ENCODE peak calls at places on chromosomes 6 and 20, in five cellular contexts. N is cardiac muscle cell, A is thoracic aorta, C is ovary, L is testis. Z is an unnamed sample.

GRCh38 chr6:74927299-74927698 is 278.6 kb downstream of the COL12A1 start:
- DNase-seq in L (no peak), A (no peak), N (no peak), C (no peak), Z (no peak)

GRCh38 chr6:11769816-11770545 is 8.6 kb downstream of the ADTRP start:
- DNase-seq in L (no peak), N (no peak), C (no peak), A (no peak), Z (no peak)

GRCh38 chr20:10414982-10415650 is 18.9 kb downstream of the MKKS start:
- DNase-seq in C (no peak), A (no peak), L (no peak), N (no peak), Z (no peak)

GRCh38 chr20:12925214-12925755 is 83.5 kb upstream of the SPTLC3 start:
- DNase-seq in C (peak), L (peak), A (no peak), N (peak), Z (no peak)

GRCh38 chr6:19382676-19383075 is 454.5 kb upstream of the ID4 start:
- DNase-seq in N (no peak), C (no peak), A (no peak), L (no peak), Z (no peak)

GRCh38 chr6:158158123-158158522 is 9.9 kb downstream of the SERAC1 start:
- DNase-seq in A (no peak), C (no peak), L (no peak), N (no peak), Z (no peak)

GRCh38 chr6:97288188-97288587 is 5.2 kb upstream of the MMS22L start:
- DNase-seq in N (no peak), L (no peak), A (no peak), C (no peak), Z (no peak)

GRCh38 chr6:72850040-72850439 is 228.2 kb downstream of the KCNQ5 start:
- DNase-seq in C (no peak), A (no peak), N (no peak), L (no peak), Z (no peak)

GRCh38 chr20:38377039-38377715 is 30.9 kb downstream of the LBP start:
- DNase-seq in L (no peak), A (no peak), C (no peak), N (no peak), Z (no peak)

GRCh38 chr6:3997144-3997770 is 81.7 kb downstream of the FAM217A start:
- DNase-seq in N (no peak), A (no peak), L (no peak), C (no peak), Z (no peak)

GRCh38 chr20:32470025-32470861 is 112.1 kb downstream of the ASXL1 start:
- DNase-seq in L (no peak), C (no peak), N (peak), A (no peak), Z (no peak)

GRCh38 chr6:167827062-167827587 is 414 bp downstream of the AFDN start:
- DNase-seq in A (no peak), L (no peak), N (peak), C (peak), Z (no peak)

GRCh38 chr6:113994934-113995342 is 24.0 kb upstream of the HDAC2 start:
- DNase-seq in C (no peak), N (peak), L (peak), A (no peak), Z (peak)

GRCh38 chr6:7047966-7048365 is 59.8 kb upstream of the RREB1 start:
- DNase-seq in L (no peak), A (no peak), N (no peak), C (no peak), Z (no peak)

GRCh38 chr6:27669798-27670301 is 196.9 kb upstream of the ZNF184 start:
- DNase-seq in C (no peak), L (no peak), N (no peak), A (no peak), Z (no peak)

GRCh38 chr6:82385961-82386360 is 22.3 kb downstream of the TPBG start:
- DNase-seq in N (no peak), L (no peak), A (no peak), C (no peak), Z (no peak)

GRCh38 chr6:140660295-140660694 is 1285.8 kb upstream of the CITED2 start:
- DNase-seq in N (no peak), A (no peak), L (no peak), C (no peak), Z (no peak)

GRCh38 chr20:32972181-32973076 is 31.8 kb downstream of the SUN5 start:
- DNase-seq in N (no peak), C (no peak), L (no peak), A (no peak), Z (peak)

GRCh38 chr6:75488026-75488425 is 5.6 kb downstream of the FILIP1 start:
- DNase-seq in C (no peak), N (no peak), L (no peak), A (no peak), Z (no peak)

GRCh38 chr20:2795451-2795850 is 5.0 kb downstream of the CPXM1 start:
- DNase-seq in C (no peak), A (no peak), L (no peak), N (no peak), Z (no peak)

GRCh38 chr20:31606678-31606927 is 1.5 kb downstream of the ID1 start:
- DNase-seq in A (no peak), C (no peak), L (no peak), N (no peak), Z (no peak)

GRCh38 chr6:48560408-48560807 is 449.4 kb upstream of the PTCHD4 start:
- DNase-seq in A (no peak), L (no peak), N (no peak), C (no peak), Z (no peak)

GRCh38 chr20:1357921-1358671 is 29.2 kb upstream of the SDCBP2 start:
- DNase-seq in L (no peak), N (no peak), C (no peak), A (no peak), Z (no peak)

GRCh38 chr20:43530321-43531090 is 23.0 kb downstream of the L3MBTL1 start:
- DNase-seq in N (no peak), C (no peak), A (no peak), L (no peak), Z (peak)

GRCh38 chr20:2236266-2236665 is 59.5 kb upstream of the TGM3 start:
- DNase-seq in A (no peak), N (peak), L (no peak), C (no peak), Z (no peak)

GRCh38 chr20:59317332-59317731 is 16.9 kb downstream of the EDN3 start:
- DNase-seq in C (no peak), L (no peak), A (no peak), N (no peak), Z (no peak)

GRCh38 chr6:45454008-45454911 is 76.5 kb upstream of the SUPT3H start:
- DNase-seq in C (no peak), L (no peak), N (no peak), A (no peak), Z (no peak)

GRCh38 chr6:15399651-15400470 is 154.0 kb downstream of the JARID2 start:
- DNase-seq in N (peak), L (peak), C (peak), A (peak), Z (no peak)

GRCh38 chr20:14589383-14589782 is 252.0 kb upstream of the FLRT3 start:
- DNase-seq in N (no peak), C (no peak), L (no peak), A (no peak), Z (no peak)

GRCh38 chr6:95489185-95489863 is 88.0 kb upstream of the MANEA start:
- DNase-seq in L (no peak), A (no peak), C (no peak), N (no peak), Z (no peak)

GRCh38 chr20:31918471-31919105 is 33.3 kb downstream of the PDRG1 start:
- DNase-seq in C (no peak), A (no peak), L (no peak), N (no peak), Z (peak)

GRCh38 chr6:71589254-71589653 is 297.1 kb upstream of the RIMS1 start:
- DNase-seq in L (no peak), N (no peak), C (no peak), A (no peak), Z (no peak)

GRCh38 chr6:35973670-35974222 is 50.7 kb downstream of the SLC26A8 start:
- DNase-seq in A (no peak), L (no peak), C (no peak), N (no peak), Z (no peak)

GRCh38 chr6:46058951-46059350 is 43.3 kb upstream of the CLIC5 start:
- DNase-seq in A (no peak), N (no peak), C (no peak), L (no peak), Z (no peak)

GRCh38 chr20:22866757-22867425 is 168.2 kb upstream of the SSTR4 start:
- DNase-seq in L (no peak), C (no peak), N (no peak), A (no peak), Z (no peak)

GRCh38 chr6:122098091-122098769 is 301.2 kb upstream of the HSF2 start:
- DNase-seq in C (no peak), N (no peak), L (no peak), A (no peak), Z (no peak)

GRCh38 chr6:37688088-37688850 is 9.4 kb downstream of the MDGA1 start:
- DNase-seq in L (no peak), N (no peak), A (no peak), C (no peak), Z (no peak)

DNA sequence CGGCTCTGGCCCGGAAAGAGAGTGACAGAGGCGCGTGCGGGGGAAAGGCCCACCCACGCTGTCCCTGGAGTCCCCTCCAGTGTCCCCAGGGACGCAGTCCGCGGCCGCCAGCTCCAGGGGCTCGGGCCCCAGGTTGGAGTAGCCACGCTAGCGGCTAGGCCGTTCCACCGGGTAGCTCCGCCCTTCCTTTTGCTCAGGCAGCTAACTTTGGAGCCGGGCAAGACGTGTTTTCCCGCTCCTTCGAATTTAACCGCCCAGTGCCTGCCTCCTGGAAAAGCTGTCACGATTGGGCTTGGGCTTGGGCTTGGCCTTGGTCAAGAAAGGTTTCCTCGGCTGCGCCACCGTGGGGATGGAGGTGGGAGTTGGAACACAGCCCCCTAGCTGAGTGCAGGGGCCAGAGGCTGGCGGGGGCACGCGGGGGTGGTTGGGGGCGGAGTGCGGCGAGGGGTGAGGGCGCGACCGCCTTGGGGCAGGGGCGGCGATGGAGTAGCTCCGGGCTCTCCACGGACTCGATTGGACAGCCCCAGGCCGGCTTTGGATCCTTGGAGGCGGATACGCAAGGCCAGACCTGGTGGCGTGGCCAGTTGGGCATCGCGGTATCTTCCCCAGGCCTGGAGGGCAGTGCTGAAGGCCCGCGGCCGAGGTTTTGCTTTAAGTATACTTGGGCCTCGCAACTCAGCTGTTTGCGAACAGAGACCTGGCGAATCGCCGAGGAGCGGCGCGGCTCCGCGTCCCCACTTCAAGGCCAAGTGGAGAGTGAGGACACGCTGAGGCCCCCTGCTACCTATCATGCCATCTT is 4.5 kb downstream of the LINC00237 start:
- DNase-seq in N (no peak), L (peak), A (no peak), C (peak), Z (no peak)
- TF ChIP-seq CTCF in N (no peak), L (no peak), A (no peak), C (no peak), Z (no peak)

GRCh38 chr6:30883476-30883742 is 910 bp upstream of the DDR1 start:
- DNase-seq in L (no peak), A (no peak), C (no peak), N (no peak), Z (no peak)

GRCh38 chr6:30885999-30886896 is 1.9 kb downstream of the DDR1 start:
- DNase-seq in L (peak), C (peak), N (peak), A (no peak), Z (peak)

GRCh38 chr6:30883743-30884520 is at the start of gene DDR1:
- DNase-seq in N (peak), L (peak), A (no peak), C (peak), Z (peak)

GRCh38 chr6:30885481-30885998 is 1.2 kb downstream of the DDR1 start:
- DNase-seq in N (peak), C (no peak), L (no peak), A (no peak), Z (no peak)

DNA sequence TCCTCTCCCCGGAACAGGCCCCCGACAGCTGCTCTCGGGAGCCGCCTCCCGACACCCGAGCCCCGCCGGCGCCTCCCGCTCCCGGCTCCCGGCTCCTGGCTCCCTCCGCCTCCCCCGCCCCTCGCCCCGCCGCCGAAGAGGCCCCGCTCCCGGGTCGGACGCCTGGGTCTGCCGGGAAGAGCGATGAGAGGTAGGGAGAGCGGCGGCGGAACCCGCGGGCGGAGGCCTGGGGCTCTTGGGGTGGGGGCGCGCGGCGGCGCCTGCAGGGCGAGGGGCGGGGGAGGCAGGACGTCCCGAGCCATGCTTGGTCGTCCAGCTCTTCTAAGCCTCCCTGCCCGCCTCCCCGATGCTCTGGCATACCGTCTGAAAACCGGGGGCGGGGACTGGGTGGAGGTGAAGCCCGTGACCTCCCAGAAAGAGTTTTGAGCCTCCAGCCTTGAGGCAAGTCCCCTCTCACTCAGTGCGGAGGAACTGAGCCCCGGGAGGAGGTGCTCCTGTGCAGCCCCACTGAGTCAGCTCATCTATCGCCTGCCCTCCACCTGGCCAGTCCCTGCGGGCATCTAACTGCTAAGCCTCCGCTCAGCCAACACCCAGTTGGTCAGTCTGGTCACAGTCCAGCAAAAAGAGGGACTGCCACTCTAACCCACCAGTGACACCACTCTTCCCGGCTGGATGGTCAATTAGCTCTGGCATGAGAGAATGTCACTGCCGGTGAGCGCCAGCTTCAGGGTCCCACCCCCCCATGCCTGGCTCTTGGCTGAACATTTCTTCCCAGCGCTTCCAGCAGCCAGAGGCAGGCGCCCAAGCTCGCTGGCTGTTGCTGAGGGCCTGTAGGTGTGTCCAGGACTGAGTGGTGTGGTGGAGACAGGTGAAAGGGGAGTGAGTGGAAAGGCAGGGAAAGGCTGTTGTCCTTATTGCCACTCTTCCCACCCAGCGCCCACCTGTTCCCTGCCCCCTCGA is 482 bp downstream of the DDR1 start:
- DNase-seq in L (peak), N (peak), A (no peak), C (peak), Z (no peak)
- H3K27ac ChIP-seq in L (peak), N (peak), A (peak), C (peak), Z (peak)

DNA sequence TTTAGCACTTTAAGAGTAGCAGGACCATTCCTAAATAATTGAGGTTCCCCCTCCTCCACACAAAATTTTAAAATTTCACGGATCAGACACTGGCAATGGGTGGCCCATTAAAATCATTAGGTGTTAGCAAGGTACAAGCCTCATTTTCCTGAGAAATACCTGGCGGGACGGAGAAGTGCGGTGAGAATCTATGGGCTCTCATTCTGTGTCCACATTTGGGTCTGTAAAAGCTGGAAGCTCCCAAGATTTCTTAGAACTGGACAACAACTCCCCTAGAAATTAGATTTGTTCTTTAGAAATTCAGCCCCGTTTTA is 5.9 kb downstream of the SIM1 start:
- DNase-seq in L (no peak), A (no peak), C (no peak), N (no peak), Z (no peak)
- H3K4me3 ChIP-seq in L (no peak), A (no peak), C (no peak), N (no peak), Z (no peak)

GRCh38 chr6:20948531-20948930 is 414.3 kb downstream of the CDKAL1 start:
- DNase-seq in L (no peak), A (no peak), N (no peak), C (no peak), Z (no peak)

GRCh38 chr6:20954325-20954724 is 420.1 kb downstream of the CDKAL1 start:
- DNase-seq in A (no peak), L (no peak), C (no peak), N (no peak), Z (no peak)

GRCh38 chr6:20952605-20953004 is 418.3 kb downstream of the CDKAL1 start:
- DNase-seq in A (no peak), C (no peak), L (no peak), N (no peak), Z (no peak)

GRCh38 chr6:20955751-20956150 is 421.5 kb downstream of the CDKAL1 start:
- DNase-seq in N (no peak), C (no peak), L (no peak), A (no peak), Z (no peak)

DNA sequence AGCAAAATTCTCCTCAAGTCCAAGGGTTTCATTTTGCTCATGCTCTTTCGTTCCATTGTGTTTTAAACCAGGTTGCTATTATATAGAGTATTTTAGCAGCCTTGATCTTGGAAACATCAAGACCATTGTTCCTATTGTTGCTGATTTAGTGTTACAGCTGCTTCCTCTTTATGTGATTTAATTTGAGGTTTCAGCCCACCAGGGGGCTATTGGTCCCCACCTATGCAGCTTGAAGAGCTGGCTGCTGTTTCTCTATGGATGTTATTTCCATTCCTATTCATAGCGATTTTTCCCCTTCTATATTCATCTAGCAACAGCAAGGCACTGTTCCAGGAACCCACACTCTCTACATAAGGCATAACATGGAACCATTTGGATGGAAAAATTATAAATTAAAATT is 418.8 kb downstream of the CDKAL1 start:
- DNase-seq in A (no peak), N (no peak), C (no peak), L (no peak), Z (no peak)
- TF ChIP-seq CTCF in A (no peak), N (no peak), C (no peak), L (no peak), Z (peak)

Z was measured in RWPE2.